ENCODE peak calls at places on chromosomes 4 and X, in nine cellular contexts. R is adrenal gland, I is cardiac muscle cell, J is H9, P is left lung, T is vagina, W is tibial nerve, C is lung, M is endodermal cell. B is an unnamed sample.

GRCh38 chrX:17375361-17375630 is 296 bp downstream of the NHS start:
- DNase-seq in R (no peak), I (no peak), J (peak; percentile 49), P (no peak), T (no peak), W (no peak), C (no peak), M (no peak), B (no peak)

GRCh38 chrX:147917700-147918694 is 6.3 kb downstream of the FMR1 start:
- DNase-seq in R (no peak), I (no peak), J (no peak), P (no peak), T (no peak), W (no peak), C (no peak), M (no peak), B (no peak)

GRCh38 chrX:123731258-123731986 is 1.4 kb downstream of the THOC2 start:
- DNase-seq in R (no peak), I (peak; percentile 2), J (no peak), P (peak; percentile 45), T (no peak), W (no peak), C (peak; percentile 37), M (no peak), B (no peak)

GRCh38 chr4:169341490-169341889 is 70.7 kb upstream of the SH3RF1 start:
- DNase-seq in R (no peak), I (no peak), J (no peak), P (no peak), T (no peak), W (no peak), C (no peak), M (no peak), B (no peak)

GRCh38 chrX:153723351-153724251 is 586 bp downstream of the BCAP31 start:
- DNase-seq in R (peak; percentile 67), I (peak; percentile 56), J (peak; percentile 50), P (no peak), T (no peak), W (no peak), C (peak; percentile 41), M (peak; percentile 76), B (no peak)

GRCh38 chrX:104712515-104712914 is 146.5 kb downstream of the IL1RAPL2 start:
- DNase-seq in R (no peak), I (no peak), J (no peak), P (no peak), T (no peak), W (no peak), C (no peak), M (no peak), B (no peak)

GRCh38 chr4:55611358-55612059 is 19.5 kb upstream of the PDCL2 start:
- DNase-seq in R (no peak), I (no peak), J (no peak), P (no peak), T (no peak), W (no peak), C (no peak), M (no peak), B (no peak)

GRCh38 chrX:95835223-95835622 is 849.4 kb upstream of the DIAPH2 start:
- DNase-seq in R (no peak), I (no peak), J (no peak), P (no peak), T (no peak), W (no peak), C (no peak), M (no peak), B (no peak)

GRCh38 chr4:105599475-105599874 is 47.1 kb downstream of the ARHGEF38 start:
- DNase-seq in R (no peak), I (no peak), J (no peak), P (no peak), T (no peak), W (no peak), C (no peak), M (no peak), B (no peak)

GRCh38 chrX:49308604-49309269 is 5.3 kb downstream of the GAGE10 start:
- DNase-seq in R (no peak), I (no peak), J (no peak), P (no peak), T (no peak), W (no peak), C (no peak), M (no peak), B (no peak)

GRCh38 chrX:155870958-155871357 is 10.2 kb upstream of the VAMP7 start:
- DNase-seq in R (no peak), I (no peak), J (no peak), P (no peak), T (no peak), W (no peak), C (no peak), M (no peak), B (no peak)

GRCh38 chrX:148382983-148383382 is 117.4 kb upstream of the AFF2 start:
- DNase-seq in R (no peak), I (no peak), J (peak; percentile 41), P (no peak), T (no peak), W (no peak), C (no peak), M (peak; percentile 57), B (no peak)

GRCh38 chr4:153582954-153583456 is 101.1 kb upstream of the TLR2 start:
- DNase-seq in R (no peak), I (no peak), J (no peak), P (no peak), T (no peak), W (no peak), C (no peak), M (no peak), B (no peak)

DNA sequence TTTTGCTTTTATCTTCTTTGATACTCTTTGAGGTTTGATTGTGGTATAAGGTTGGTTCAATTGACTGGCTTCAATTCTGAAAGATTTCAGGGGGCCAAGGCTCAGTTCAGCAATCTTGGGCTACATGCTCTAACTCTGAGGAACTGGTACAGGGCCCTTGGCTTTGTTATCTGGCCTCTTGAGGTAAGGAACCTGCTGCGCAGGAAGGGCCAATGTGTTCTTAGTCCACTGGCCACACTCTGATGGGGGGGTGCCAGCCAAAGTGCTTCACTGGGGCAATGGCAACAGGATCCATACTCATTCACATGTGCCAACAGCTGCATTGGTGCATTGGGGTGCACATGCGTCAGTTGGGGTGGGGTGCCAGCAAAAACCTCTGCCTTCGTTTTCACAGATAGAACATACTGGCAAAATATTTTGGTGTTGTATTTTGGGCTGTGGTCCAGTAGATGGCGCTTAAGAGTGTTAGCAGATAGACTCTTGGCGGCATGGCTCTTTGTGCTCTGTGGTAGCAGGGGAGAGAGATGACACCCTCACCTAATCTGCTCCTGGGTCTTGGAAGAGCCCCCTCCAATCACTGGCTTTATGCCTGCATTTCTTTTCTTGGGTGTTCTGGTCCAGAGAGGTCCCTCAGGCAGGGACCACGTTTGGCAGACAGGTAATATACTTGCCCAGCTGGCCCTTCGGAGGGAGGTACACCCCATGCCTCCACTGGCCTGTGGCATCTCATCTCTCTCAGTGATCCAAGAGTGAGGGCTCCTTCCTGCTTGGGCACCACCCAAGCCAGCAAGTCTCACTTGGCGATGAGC is 42.9 kb downstream of the NDST3 start:
- DNase-seq in R (peak; percentile 16), I (no peak), J (peak; percentile 69), P (no peak), T (no peak), W (no peak), C (no peak), M (peak; percentile 85), B (peak; percentile 19)
- TF ChIP-seq CTCF in R (no peak), I (peak; percentile 67), J (peak; percentile 76), P (no peak), T (no peak), W (no peak), C (no peak), M (peak; percentile 82), B (no peak)

GRCh38 chr4:156517956-156518355 is 453.6 kb downstream of the PDGFC start:
- DNase-seq in R (no peak), I (no peak), J (no peak), P (no peak), T (no peak), W (no peak), C (no peak), M (no peak), B (no peak)

GRCh38 chr4:156516698-156517097 is 454.9 kb downstream of the PDGFC start:
- DNase-seq in R (no peak), I (no peak), J (no peak), P (no peak), T (no peak), W (no peak), C (no peak), M (no peak), B (no peak)

GRCh38 chr4:156517546-156517945 is 454.1 kb downstream of the PDGFC start:
- DNase-seq in R (no peak), I (no peak), J (no peak), P (no peak), T (no peak), W (no peak), C (no peak), M (no peak), B (no peak)

GRCh38 chr4:156512622-156513021 is 459.0 kb downstream of the PDGFC start:
- DNase-seq in R (no peak), I (peak; percentile 12), J (no peak), P (no peak), T (no peak), W (no peak), C (no peak), M (no peak), B (no peak)

DNA sequence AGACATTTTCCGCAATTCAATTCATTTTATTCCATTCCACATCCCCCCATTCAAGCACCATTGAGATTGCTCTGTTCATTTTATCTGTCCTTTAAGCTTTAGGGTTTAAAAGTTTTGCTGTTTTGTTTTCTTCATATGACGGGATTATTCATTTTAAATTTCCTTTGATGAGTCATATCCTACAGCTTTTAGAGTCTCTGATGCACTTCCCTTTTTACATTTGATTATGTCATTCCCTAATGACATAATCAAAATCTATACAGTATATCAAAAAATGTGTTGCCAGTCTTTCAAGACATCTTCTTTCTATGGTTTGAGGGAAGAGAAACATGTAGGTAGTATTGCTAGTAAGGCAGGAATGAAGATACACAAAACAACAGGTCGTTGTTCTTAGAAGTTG is 456.3 kb downstream of the PDGFC start:
- DNase-seq in R (no peak), I (no peak), J (no peak), P (no peak), T (no peak), W (no peak), C (no peak), M (no peak), B (no peak)
- H3K27ac ChIP-seq in R (no peak overlapping the region), I (no peak overlapping the region), J (no peak overlapping the region), P (no peak overlapping the region), T (no peak overlapping the region), W (no peak overlapping the region), C (no peak overlapping the region), M (no peak overlapping the region), B (no peak overlapping the region)

DNA sequence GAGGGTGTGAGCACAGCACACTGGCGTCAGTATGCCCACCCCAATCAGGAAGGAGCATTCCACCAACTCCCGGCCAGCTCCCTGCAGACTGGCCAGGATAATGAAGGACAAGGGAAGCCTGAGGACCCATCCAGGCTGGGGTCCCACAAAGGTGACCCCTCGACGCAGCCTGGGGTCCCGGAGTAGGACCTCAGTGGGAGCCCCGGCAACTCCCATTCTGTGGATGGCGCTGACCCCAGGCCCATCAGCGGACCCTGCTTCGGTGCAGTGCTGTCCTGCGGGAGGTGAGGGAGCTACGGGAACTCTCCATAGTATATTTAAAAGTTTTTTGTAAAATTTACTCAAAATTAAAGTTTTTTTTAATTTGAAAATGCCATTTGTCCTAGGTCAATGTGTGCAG is 137.7 kb upstream of the NKX1-1 start:
- DNase-seq in R (no peak), I (no peak), J (no peak), P (no peak), T (no peak), W (no peak), C (no peak), M (no peak), B (peak; percentile 5)
- H3K4me1 ChIP-seq in R (no peaks in the 10 kb centered on the region), I (peaks cover 12% of the 10 kb centered on the region), J (no peaks in the 10 kb centered on the region), P (no peaks in the 10 kb centered on the region), T (peaks cover 11% of the 10 kb centered on the region), W (peaks cover 19% of the 10 kb centered on the region), C (no peaks in the 10 kb centered on the region), M (peaks cover 2% of the 10 kb centered on the region), B (no peaks in the 10 kb centered on the region)

GRCh38 chr4:1627417-1628313 is 56.4 kb downstream of the FAM53A start:
- DNase-seq in R (no peak), I (no peak), J (no peak), P (no peak), T (no peak), W (no peak), C (no peak), M (no peak), B (no peak)
- TF ChIP-seq CTCF in R (no peak), I (no peak), J (no peak), P (no peak), T (no peak), W (no peak), C (no peak), M (no peak), B (no peak)